ENCODE peak calls at places on chromosome 18, in five cellular contexts. R, W, G, Y and E are unnamed samples.
A peak's percentile ranks its signal among the peaks of the same experiment; 100 is the strongest.

GRCh38 chr18:9619545-9619944 is 5.2 kb upstream of the PPP4R1 start:
- DNase-seq in R (no peak), W (no peak), G (no peak), Y (no peak), E (no peak)

GRCh38 chr18:59910967-59911366 is 11.2 kb downstream of the PMAIP1 start:
- DNase-seq in R (no peak), W (no peak), G (no peak), Y (no peak), E (no peak)

GRCh38 chr18:45628979-45629958 is 14.0 kb downstream of the SLC14A2 start:
- DNase-seq in R (no peak), W (no peak), G (no peak), Y (no peak), E (no peak)

GRCh38 chr18:23964282-23965238 is 50.0 kb upstream of the TTC39C start:
- DNase-seq in R (no peak), W (no peak), G (no peak), Y (no peak), E (peak; percentile 31)

GRCh38 chr18:3265564-3266033 is 3.7 kb downstream of the MYL12B start:
- DNase-seq in R (no peak), W (no peak), G (no peak), Y (no peak), E (no peak)

GRCh38 chr18:23094411-23095165 is 40.7 kb upstream of the CABLES1 start:
- DNase-seq in R (no peak), W (peak; percentile 48), G (no peak), Y (no peak), E (no peak)

GRCh38 chr18:31206787-31207381 is 44.2 kb upstream of the DSC1 start:
- DNase-seq in R (no peak), W (peak; percentile 80), G (peak; percentile 81), Y (peak; percentile 23), E (peak; percentile 88)

GRCh38 chr18:53152478-53152877 is 812.5 kb downstream of the DCC start:
- DNase-seq in R (no peak), W (no peak), G (no peak), Y (no peak), E (no peak)

GRCh38 chr18:28584726-28585125 is 407.8 kb upstream of the CDH2 start:
- DNase-seq in R (no peak), W (peak; percentile 51), G (no peak), Y (peak; percentile 10), E (no peak)

GRCh38 chr18:59249186-59249774 is 24.0 kb downstream of the RAX start:
- DNase-seq in R (no peak), W (peak; percentile 55), G (no peak), Y (no peak), E (peak; percentile 54)

GRCh38 chr18:42192251-42193248 is 237.5 kb downstream of the PIK3C3 start:
- DNase-seq in R (no peak), W (no peak), G (no peak), Y (no peak), E (no peak)

GRCh38 chr18:61821748-61822147 is 71.1 kb downstream of the RNF152 start:
- DNase-seq in R (no peak), W (no peak), G (no peak), Y (no peak), E (no peak)

GRCh38 chr18:3305354-3305762 is 43.4 kb downstream of the MYL12B start:
- DNase-seq in R (no peak), W (no peak), G (no peak), Y (no peak), E (no peak)

GRCh38 chr18:14577971-14578370 is 34.6 kb upstream of the POTEC start:
- DNase-seq in R (no peak), W (no peak), G (no peak), Y (no peak), E (no peak)

DNA sequence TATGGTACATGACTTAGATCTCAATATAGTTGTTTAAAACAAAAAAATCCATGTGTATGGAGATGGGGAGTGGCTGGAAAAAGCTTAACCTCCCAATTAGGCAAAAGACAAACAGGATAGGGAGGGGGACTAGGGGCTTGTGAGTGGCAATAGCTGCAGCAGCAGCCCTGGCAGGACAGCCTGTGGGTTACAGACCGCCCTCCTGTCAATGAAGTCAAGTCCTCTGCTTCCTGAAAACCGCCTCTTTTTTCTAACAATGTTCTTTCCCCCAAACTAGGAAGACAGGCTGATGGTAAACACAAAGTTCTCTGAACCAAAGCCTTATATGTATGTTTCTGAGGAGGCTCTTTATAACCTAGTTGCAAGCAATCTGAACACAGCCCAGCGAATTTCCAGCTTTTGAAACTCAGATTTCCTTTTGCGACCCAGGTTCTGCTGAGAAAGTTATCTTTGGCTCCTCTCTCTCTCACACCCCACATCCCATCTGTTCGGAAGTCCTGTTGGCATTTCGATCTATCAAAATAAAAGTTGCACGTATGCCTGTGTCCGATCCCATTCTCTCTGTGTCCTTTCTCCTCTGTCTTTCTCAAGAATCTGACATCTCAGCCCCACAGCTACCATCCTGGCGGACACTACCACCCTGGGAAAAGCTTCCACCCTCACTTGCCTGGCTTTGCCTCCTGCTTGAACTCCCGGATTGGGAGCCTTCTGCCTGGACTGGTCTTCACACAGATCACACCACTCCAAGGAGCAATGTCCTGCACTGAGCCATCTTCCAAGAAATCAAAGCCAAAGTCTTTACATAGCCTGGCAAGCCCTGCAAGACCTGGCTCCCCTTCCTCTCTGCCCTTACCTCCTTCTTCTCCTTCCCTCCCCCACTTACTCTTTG is 10.1 kb downstream of the ATP8B1 start:
- DNase-seq in R (no peak), W (no peak), G (no peak), Y (no peak), E (no peak)
- H3K4me1 ChIP-seq in R (no peaks in the 10 kb centered on the region), W (peaks cover 2% of the 10 kb centered on the region), G (peaks cover 90% of the 10 kb centered on the region), Y (no peaks in the 10 kb centered on the region), E (peaks cover 94% of the 10 kb centered on the region)

DNA sequence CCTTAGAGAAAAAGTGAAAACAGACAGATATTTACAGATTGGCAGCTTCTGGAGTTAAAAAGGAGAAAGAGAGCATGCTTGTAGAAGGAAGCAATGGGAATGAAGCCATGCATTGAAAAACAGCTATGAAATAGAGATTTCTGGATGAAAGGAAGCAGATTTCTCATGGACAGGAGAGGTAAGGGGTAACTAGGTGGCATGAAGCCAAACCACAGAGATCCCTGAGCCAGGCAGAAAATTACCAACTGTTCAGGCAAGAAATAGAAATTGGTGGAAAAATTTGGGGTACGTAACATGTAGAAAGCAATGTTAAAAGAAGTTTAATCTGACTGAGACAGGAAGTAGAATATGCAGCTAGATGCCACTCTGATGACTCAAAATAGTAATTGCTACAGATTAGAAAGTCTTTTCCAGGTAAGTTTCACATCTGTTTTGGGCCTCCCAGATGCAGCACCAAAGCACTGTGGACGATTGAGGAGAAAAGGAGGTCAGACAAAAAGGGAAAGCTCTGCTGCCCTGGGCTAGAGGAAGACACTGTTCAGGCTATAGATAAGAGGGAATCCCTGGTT is 928.5 kb upstream of the CELF4 start:
- DNase-seq in R (no peak), W (no peak), G (no peak), Y (no peak), E (no peak)
- H3K27ac ChIP-seq in R (no peak overlapping the region), W (no peak overlapping the region), G (no peak overlapping the region), Y (no peak overlapping the region), E (no peak overlapping the region)

GRCh38 chr18:76144844-76145243 is 350.2 kb downstream of the ZNF516 start:
- DNase-seq in R (no peak), W (no peak), G (no peak), Y (no peak), E (no peak)

GRCh38 chr18:76149728-76150127 is 345.3 kb downstream of the ZNF516 start:
- DNase-seq in R (no peak), W (no peak), G (no peak), Y (no peak), E (no peak)

GRCh38 chr18:76149284-76149683 is 345.8 kb downstream of the ZNF516 start:
- DNase-seq in R (no peak), W (no peak), G (no peak), Y (no peak), E (no peak)

GRCh38 chr18:76145968-76146367 is 349.1 kb downstream of the ZNF516 start:
- DNase-seq in R (no peak), W (no peak), G (no peak), Y (no peak), E (no peak)

DNA sequence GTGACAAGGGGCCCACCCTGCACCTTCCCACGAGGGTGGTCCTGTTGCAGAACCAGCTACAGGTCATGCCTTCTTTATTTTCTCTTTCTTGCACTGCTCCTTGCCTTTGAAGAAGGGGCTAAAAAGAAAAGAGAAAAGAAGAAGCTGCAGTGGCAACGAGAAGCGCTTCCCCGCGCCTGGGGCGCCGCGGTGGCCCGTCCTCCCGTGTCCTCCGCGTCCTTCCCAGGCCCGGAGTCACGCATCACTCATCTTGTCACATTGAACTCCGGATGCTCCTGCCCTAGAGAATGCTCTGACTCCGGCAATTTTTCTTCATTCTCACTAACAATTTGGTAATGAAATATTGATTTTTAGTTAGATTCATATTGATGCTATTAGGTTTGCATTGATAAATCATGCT is 349.5 kb downstream of the ZNF516 start:
- DNase-seq in R (no peak), W (no peak), G (no peak), Y (no peak), E (no peak)
- TF ChIP-seq CTCF in R (no peak), W (no peak), G (no peak), Y (no peak), E (no peak)

DNA sequence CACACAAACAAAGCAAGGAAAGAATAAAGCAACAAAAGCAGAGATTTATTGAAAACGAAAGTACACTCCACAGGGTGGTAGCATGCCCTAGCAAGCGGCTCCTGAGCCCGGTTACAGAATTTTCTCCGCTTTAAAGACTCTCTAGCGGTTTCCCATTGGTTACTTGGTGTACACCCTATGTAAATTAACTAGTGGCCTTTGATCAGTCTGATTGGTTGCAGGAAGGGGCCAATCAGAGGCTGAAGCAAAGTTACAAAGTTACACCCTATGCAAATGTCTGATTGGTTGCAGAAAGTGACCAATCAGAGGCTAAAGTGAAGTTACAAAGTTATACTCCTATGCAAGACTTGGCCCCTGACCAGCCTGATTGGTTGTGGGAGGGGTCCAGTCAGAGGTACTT is 242.9 kb downstream of the LDLRAD4 start:
- DNase-seq in R (no peak), W (no peak), G (peak; percentile 8), Y (no peak), E (no peak)
- H3K4me1 ChIP-seq in R (no peaks in the 10 kb centered on the region), W (peaks cover 2% of the 10 kb centered on the region), G (peaks cover 15% of the 10 kb centered on the region), Y (no peaks in the 10 kb centered on the region), E (no peaks in the 10 kb centered on the region)

GRCh38 chr18:49094979-49095632 is 144.3 kb upstream of the SMAD7 start:
- DNase-seq in R (no peak), W (no peak), G (no peak), Y (no peak), E (no peak)

GRCh38 chr18:49096021-49096420 is 145.3 kb upstream of the SMAD7 start:
- DNase-seq in R (no peak), W (no peak), G (no peak), Y (no peak), E (no peak)

GRCh38 chr18:49098386-49098785 is 147.6 kb upstream of the SMAD7 start:
- DNase-seq in R (no peak), W (no peak), G (no peak), Y (no peak), E (no peak)

GRCh38 chr18:49101230-49101629 is 150.5 kb upstream of the SMAD7 start:
- DNase-seq in R (no peak), W (no peak), G (no peak), Y (no peak), E (no peak)

GRCh38 chr18:49100226-49100968 is 149.6 kb upstream of the SMAD7 start:
- DNase-seq in R (no peak), W (no peak), G (no peak), Y (no peak), E (no peak)
- H3K27ac ChIP-seq in R (no peak overlapping the region), W (no peak overlapping the region), G (no peak overlapping the region), Y (no peak overlapping the region), E (no peak overlapping the region)

GRCh38 chr18:33201509-33201926 is 239.0 kb downstream of the CCDC178 start:
- DNase-seq in R (no peak), W (peak; percentile 64), G (no peak), Y (peak; percentile 5), E (peak; percentile 32)
- TF ChIP-seq CTCF in R (peak; percentile 36), W (peak; percentile 91), G (no peak), Y (peak; percentile 7), E (peak; percentile 32)